ENCODE peak calls at places on chromosomes 12 and 14, in nine cellular contexts. C, Z, A, F, B, Q, G, S and Y are unnamed samples.

GRCh38 chr14:105837349-105838063 is 311.1 kb downstream of the TMEM121 start:
- DNase-seq in C (no peak), Z (no peak), A (no peak), F (no peak), B (no peak), Q (no peak), G (no peak), S (peak; percentile 50), Y (no peak)

GRCh38 chr12:100857971-100858370 is 63.4 kb downstream of the ANO4 start:
- DNase-seq in C (no peak), Z (no peak), A (no peak), F (no peak), B (no peak), Q (no peak), G (no peak), S (no peak), Y (no peak)

GRCh38 chr14:64761441-64762043 is 57.3 kb downstream of the PLEKHG3 start:
- DNase-seq in C (no peak), Z (peak; percentile 83), A (no peak), F (peak; percentile 40), B (no peak), Q (no peak), G (no peak), S (no peak), Y (no peak)

GRCh38 chr14:75989134-75989533 is 3.6 kb downstream of the IFT43 start:
- DNase-seq in C (no peak), Z (no peak), A (no peak), F (peak; percentile 47), B (no peak), Q (no peak), G (no peak), S (no peak), Y (no peak)

GRCh38 chr14:100302616-100303015 is 3.6 kb downstream of the SLC25A29 start:
- DNase-seq in C (no peak), Z (no peak), A (no peak), F (no peak), B (no peak), Q (no peak), G (no peak), S (no peak), Y (no peak)

GRCh38 chr12:85468356-85469157 is 188.5 kb downstream of the ALX1 start:
- DNase-seq in C (peak; percentile 6), Z (peak; percentile 47), A (peak; percentile 11), F (peak; percentile 69), B (peak; percentile 58), Q (no peak), G (no peak), S (no peak), Y (peak; percentile 24)

GRCh38 chr12:1760566-1761382 is 59.6 kb upstream of the LRTM2 start:
- DNase-seq in C (no peak), Z (no peak), A (no peak), F (peak; percentile 12), B (peak; percentile 49), Q (no peak), G (no peak), S (no peak), Y (no peak)

GRCh38 chr12:65308601-65309071 is 30.2 kb downstream of the MSRB3 start:
- DNase-seq in C (no peak), Z (no peak), A (no peak), F (no peak), B (no peak), Q (no peak), G (no peak), S (no peak), Y (no peak)

GRCh38 chr14:68222726-68223125 is 403.1 kb downstream of the RAD51B start:
- DNase-seq in C (no peak), Z (no peak), A (no peak), F (no peak), B (no peak), Q (no peak), G (no peak), S (no peak), Y (no peak)

GRCh38 chr12:120534703-120535655 is 823 bp downstream of the RNF10 start:
- DNase-seq in C (peak; percentile 42), Z (peak; percentile 49), A (peak; percentile 13), F (peak; percentile 88), B (peak; percentile 72), Q (peak; percentile 3), G (no peak), S (peak; percentile 77), Y (no peak)

GRCh38 chr12:4723226-4723625 is 3.0 kb downstream of the GALNT8 start:
- DNase-seq in C (no peak), Z (no peak), A (no peak), F (no peak), B (no peak), Q (no peak), G (no peak), S (no peak), Y (no peak)

GRCh38 chr14:94624537-94625352 is 12.6 kb downstream of the SERPINA3 start:
- DNase-seq in C (no peak), Z (no peak), A (no peak), F (no peak), B (peak; percentile 20), Q (no peak), G (no peak), S (no peak), Y (no peak)

GRCh38 chr12:86683568-86683991 is 427.4 kb upstream of the MGAT4C start:
- DNase-seq in C (no peak), Z (no peak), A (no peak), F (peak; percentile 29), B (peak; percentile 28), Q (no peak), G (no peak), S (no peak), Y (no peak)

GRCh38 chr12:120007272-120007671 is 18.2 kb downstream of the BICDL1 start:
- DNase-seq in C (peak; percentile 44), Z (no peak), A (peak; percentile 67), F (no peak), B (no peak), Q (peak; percentile 41), G (no peak), S (no peak), Y (no peak)

GRCh38 chr12:2118481-2119255 is 65.9 kb downstream of the CACNA1C start:
- DNase-seq in C (no peak), Z (no peak), A (no peak), F (no peak), B (no peak), Q (no peak), G (no peak), S (peak; percentile 22), Y (no peak)

GRCh38 chr12:65999564-66000280 is 130.8 kb downstream of the LLPH start:
- DNase-seq in C (no peak), Z (no peak), A (no peak), F (peak; percentile 69), B (peak; percentile 88), Q (no peak), G (no peak), S (no peak), Y (no peak)

GRCh38 chr12:3332190-3332589 is 158.8 kb upstream of the PRMT8 start:
- DNase-seq in C (no peak), Z (no peak), A (no peak), F (no peak), B (no peak), Q (no peak), G (no peak), S (no peak), Y (no peak)

GRCh38 chr14:33734387-33734786 is 216.5 kb downstream of the EGLN3 start:
- DNase-seq in C (no peak), Z (no peak), A (no peak), F (no peak), B (no peak), Q (no peak), G (no peak), S (no peak), Y (no peak)

GRCh38 chr12:122350444-122350843 is 72.0 kb downstream of the CLIP1 start:
- DNase-seq in C (no peak), Z (no peak), A (no peak), F (peak; percentile 65), B (no peak), Q (no peak), G (peak; percentile 4), S (no peak), Y (no peak)

GRCh38 chr14:97499790-97500481 is 702.8 kb downstream of the VRK1 start:
- DNase-seq in C (no peak), Z (no peak), A (no peak), F (no peak), B (no peak), Q (no peak), G (no peak), S (no peak), Y (no peak)

GRCh38 chr14:105853089-105853906 is 326.9 kb downstream of the TMEM121 start:
- DNase-seq in C (no peak), Z (no peak), A (no peak), F (no peak), B (no peak), Q (no peak), G (no peak), S (no peak), Y (no peak)

GRCh38 chr12:104319028-104319427 is 15.5 kb downstream of the EID3 start:
- DNase-seq in C (no peak), Z (no peak), A (no peak), F (no peak), B (no peak), Q (no peak), G (no peak), S (no peak), Y (no peak)

GRCh38 chr12:27868165-27868564 is 88.1 kb upstream of the MANSC4 start:
- DNase-seq in C (no peak), Z (no peak), A (no peak), F (peak; percentile 88), B (peak; percentile 48), Q (no peak), G (no peak), S (no peak), Y (no peak)

GRCh38 chr12:123513805-123514204 is 19.7 kb downstream of the RILPL1 start:
- DNase-seq in C (no peak), Z (no peak), A (no peak), F (no peak), B (no peak), Q (no peak), G (no peak), S (no peak), Y (no peak)

GRCh38 chr12:18861287-18861858 is 123.5 kb downstream of the CAPZA3 start:
- DNase-seq in C (no peak), Z (peak; percentile 55), A (no peak), F (peak; percentile 55), B (peak; percentile 36), Q (no peak), G (no peak), S (no peak), Y (no peak)

GRCh38 chr14:25150401-25150800 is 100.5 kb upstream of the STXBP6 start:
- DNase-seq in C (no peak), Z (no peak), A (no peak), F (peak; percentile 5), B (peak; percentile 34), Q (no peak), G (no peak), S (no peak), Y (no peak)